ENCODE peak calls at places on chromosomes 3 and 15, in eight cellular contexts. W, R, H, Y, L, C, X and V are unnamed samples.

GRCh38 chr15:84108725-84109124 is 126.8 kb upstream of the GOLGA6L4 start:
- DNase-seq in W (no peak), R (no peak), H (no peak), Y (no peak), L (no peak), C (no peak), X (no peak), V (no peak)

GRCh38 chr3:52280046-52280445 is 1.6 kb upstream of the WDR82 start:
- DNase-seq in W (no peak), R (no peak), H (no peak), Y (no peak), L (peak), C (no peak), X (peak), V (no peak)

GRCh38 chr3:36196058-36196457 is 184.2 kb upstream of the STAC start:
- DNase-seq in W (no peak), R (no peak), H (no peak), Y (no peak), L (no peak), C (no peak), X (no peak), V (no peak)

GRCh38 chr3:134211797-134212196 is 38.9 kb downstream of the RYK start:
- DNase-seq in W (no peak), R (no peak), H (no peak), Y (no peak), L (peak), C (peak), X (peak), V (no peak)

GRCh38 chr3:183123891-183124290 is 24.6 kb upstream of the MCCC1 start:
- DNase-seq in W (no peak), R (no peak), H (no peak), Y (no peak), L (no peak), C (no peak), X (no peak), V (no peak)

GRCh38 chr3:149512073-149512782 is 37.7 kb downstream of the TM4SF4 start:
- DNase-seq in W (peak), R (no peak), H (peak), Y (no peak), L (no peak), C (peak), X (peak), V (peak)

GRCh38 chr3:31343075-31343474 is 189.7 kb upstream of the STT3B start:
- DNase-seq in W (no peak), R (no peak), H (no peak), Y (no peak), L (no peak), C (no peak), X (no peak), V (no peak)

GRCh38 chr3:2765002-2765579 is 345.1 kb downstream of the IL5RA start:
- DNase-seq in W (no peak), R (no peak), H (no peak), Y (no peak), L (no peak), C (no peak), X (peak), V (no peak)

GRCh38 chr3:188807002-188807401 is 364.8 kb upstream of the TPRG1 start:
- DNase-seq in W (no peak), R (no peak), H (no peak), Y (no peak), L (no peak), C (no peak), X (peak), V (no peak)

GRCh38 chr3:156142649-156143048 is 22.3 kb downstream of the KCNAB1 start:
- DNase-seq in W (no peak), R (no peak), H (no peak), Y (no peak), L (no peak), C (no peak), X (no peak), V (no peak)

GRCh38 chr3:123859177-123859576 is 25.0 kb downstream of the MYLK start:
- DNase-seq in W (no peak), R (no peak), H (no peak), Y (no peak), L (no peak), C (no peak), X (no peak), V (no peak)

GRCh38 chr15:69032703-69033373 is 18.3 kb downstream of the NOX5 start:
- DNase-seq in W (no peak), R (no peak), H (no peak), Y (no peak), L (no peak), C (no peak), X (no peak), V (peak)

GRCh38 chr3:134079111-134079531 is 49.4 kb upstream of the SLCO2A1 start:
- DNase-seq in W (peak), R (no peak), H (peak), Y (no peak), L (no peak), C (peak), X (no peak), V (peak)

GRCh38 chr3:196124608-196125007 is 42.7 kb upstream of the TFRC start:
- DNase-seq in W (no peak), R (no peak), H (no peak), Y (no peak), L (no peak), C (no peak), X (no peak), V (no peak)

GRCh38 chr3:197878427-197878826 is 71.6 kb upstream of the RPL35A start:
- DNase-seq in W (peak), R (no peak), H (no peak), Y (peak), L (no peak), C (no peak), X (no peak), V (peak)

GRCh38 chr15:26974120-26974780 is 3.3 kb downstream of the GABRG3 start:
- DNase-seq in W (no peak), R (no peak), H (no peak), Y (no peak), L (peak), C (no peak), X (peak), V (no peak)

GRCh38 chr3:187551419-187551818 is 118.8 kb downstream of the SST start:
- DNase-seq in W (no peak), R (no peak), H (no peak), Y (no peak), L (no peak), C (no peak), X (no peak), V (no peak)

GRCh38 chr15:50814634-50815033 is 49.1 kb upstream of the SPPL2A start:
- DNase-seq in W (no peak), R (no peak), H (no peak), Y (no peak), L (no peak), C (no peak), X (no peak), V (no peak)